ENCODE peak calls at places on chromosomes 13 and 19, in four cellular contexts. F is H1, I is mesendoderm, N is IMR-90. A is an unnamed sample.

GRCh38 chr13:24630851-24631341 is 49.3 kb upstream of the ATP12A start:
- DNase-seq in F (no peak), I (no peak), N (peak; percentile 46), A (no peak)

GRCh38 chr19:48752511-48753365 is at the start of gene FUT1:
- DNase-seq in F (peak; percentile 94), I (peak; percentile 94), N (no peak), A (peak; percentile 97)

GRCh38 chr13:23901365-23901764 is 4.1 kb upstream of the C1QTNF9B start:
- DNase-seq in F (no peak), I (no peak), N (peak; percentile 61), A (no peak)

GRCh38 chr19:16405091-16405490 is 66.7 kb downstream of the EPS15L1 start:
- DNase-seq in F (no peak), I (no peak), N (no peak), A (no peak)

GRCh38 chr13:20019033-20019432 is 60.5 kb downstream of the ZMYM2 start:
- DNase-seq in F (no peak), I (no peak), N (no peak), A (no peak)

GRCh38 chr13:110528371-110528770 is 33.2 kb downstream of the RAB20 start:
- DNase-seq in F (no peak), I (no peak), N (peak; percentile 64), A (no peak)

GRCh38 chr19:28905996-28906395 is 307.0 kb downstream of the UQCRFS1 start:
- DNase-seq in F (no peak), I (no peak), N (peak; percentile 88), A (no peak)

GRCh38 chr19:37909661-37910199 is 2.7 kb downstream of the SIPA1L3 start:
- DNase-seq in F (no peak), I (no peak), N (no peak), A (no peak)

GRCh38 chr13:52695856-52696255 is 43.2 kb downstream of the SUGT1 start:
- DNase-seq in F (no peak), I (no peak), N (peak; percentile 67), A (no peak)

GRCh38 chr13:94335786-94336357 is 143.6 kb downstream of the DCT start:
- DNase-seq in F (no peak), I (no peak), N (peak; percentile 28), A (no peak)

GRCh38 chr13:113454936-113455335 is 1.6 kb upstream of the ADPRHL1 start:
- DNase-seq in F (no peak), I (no peak), N (no peak), A (no peak)

GRCh38 chr13:99639126-99639525 is 137.9 kb downstream of the TM9SF2 start:
- DNase-seq in F (no peak), I (no peak), N (no peak), A (no peak)

GRCh38 chr13:29540334-29540733 is 55.2 kb downstream of the SLC7A1 start:
- DNase-seq in F (no peak), I (peak; percentile 67), N (no peak), A (no peak)

GRCh38 chr19:15251749-15252397 is 19.6 kb upstream of the EPHX3 start:
- DNase-seq in F (peak; percentile 84), I (peak; percentile 88), N (peak; percentile 96), A (peak; percentile 84)

GRCh38 chr13:40187836-40188591 is 478.4 kb downstream of the FOXO1 start:
- DNase-seq in F (no peak), I (no peak), N (no peak), A (peak; percentile 38)

GRCh38 chr13:102392810-102393209 is 9.0 kb downstream of the FGF14 start:
- DNase-seq in F (no peak), I (no peak), N (no peak), A (no peak)

GRCh38 chr13:32443111-32443510 is 15.2 kb upstream of the N4BP2L1 start:
- DNase-seq in F (no peak), I (peak; percentile 18), N (peak; percentile 23), A (no peak)

GRCh38 chr13:59633290-59633689 is 530.4 kb downstream of the DIAPH3 start:
- DNase-seq in F (no peak), I (no peak), N (no peak), A (no peak)

DNA sequence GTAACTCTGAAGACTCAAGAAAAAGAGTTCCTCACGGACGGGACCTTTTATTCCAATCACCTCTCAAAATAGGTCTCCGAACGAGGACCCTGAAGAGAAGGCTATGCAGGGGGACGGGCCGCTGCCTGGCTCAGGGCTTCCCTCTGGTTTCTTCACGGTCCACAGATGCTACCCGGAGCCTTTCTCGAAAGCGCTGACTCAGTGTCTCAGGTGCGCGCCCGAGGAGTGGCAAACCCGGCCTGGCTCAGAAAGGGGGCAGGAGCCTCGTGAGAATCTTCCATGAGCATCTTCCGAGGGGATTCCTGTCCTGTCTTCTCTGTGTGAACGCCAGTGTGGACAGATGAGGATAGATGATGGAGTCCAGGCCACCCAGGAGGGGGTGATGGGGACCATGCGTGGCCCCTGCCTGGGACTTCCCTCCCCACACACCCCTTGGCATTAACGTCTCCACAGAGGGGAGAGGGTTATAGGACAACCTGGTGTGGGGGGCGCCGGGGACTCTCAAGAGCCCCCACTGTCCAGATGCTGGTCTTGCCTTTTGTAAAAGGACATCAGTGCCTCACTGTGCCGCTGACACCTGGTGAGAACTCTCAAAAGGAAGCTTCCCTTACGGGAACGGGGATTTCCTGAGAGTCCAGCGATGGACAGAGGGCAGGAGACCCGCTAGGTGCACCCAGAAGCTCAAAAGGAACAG is 16.5 kb downstream of the LSM4 start:
- DNase-seq in F (no peak), I (no peak), N (no peak), A (no peak)
- H3K56ac ChIP-seq in F (no peak overlapping the region), I (no peak overlapping the region), N (no peak overlapping the region), A (no peak overlapping the region)

GRCh38 chr13:97723655-97724054 is 229.8 kb upstream of the IPO5 start:
- DNase-seq in F (no peak), I (no peak), N (no peak), A (no peak)
- H2BK5ac ChIP-seq in F (no peak overlapping the region), I (no peak overlapping the region), N (no peak overlapping the region), A (no peak overlapping the region)

DNA sequence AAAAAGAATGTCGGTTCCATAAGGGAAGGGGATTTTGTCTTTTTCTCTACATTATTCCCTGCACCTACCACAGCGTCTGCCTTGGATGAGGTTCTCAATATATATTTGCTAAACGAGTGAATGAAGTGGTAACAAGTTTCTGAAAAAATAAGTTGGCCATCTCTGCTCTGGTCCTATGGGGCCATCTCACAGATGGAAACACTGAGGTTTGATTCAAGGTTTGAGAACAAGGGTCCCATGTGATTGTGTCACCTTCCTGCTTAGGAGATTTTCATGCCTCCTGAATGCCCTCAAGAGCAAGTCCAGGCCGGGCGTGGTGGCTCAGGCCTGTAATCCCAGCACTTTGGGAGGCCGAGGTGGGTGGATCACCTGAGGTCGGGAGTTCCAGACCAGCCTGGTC is 3.2 kb downstream of the MYPOP start:
- DNase-seq in F (no peak), I (no peak), N (no peak), A (no peak)
- H3K56ac ChIP-seq in F (no peak overlapping the region), I (no peak overlapping the region), N (no peak overlapping the region), A (no peak overlapping the region)

DNA sequence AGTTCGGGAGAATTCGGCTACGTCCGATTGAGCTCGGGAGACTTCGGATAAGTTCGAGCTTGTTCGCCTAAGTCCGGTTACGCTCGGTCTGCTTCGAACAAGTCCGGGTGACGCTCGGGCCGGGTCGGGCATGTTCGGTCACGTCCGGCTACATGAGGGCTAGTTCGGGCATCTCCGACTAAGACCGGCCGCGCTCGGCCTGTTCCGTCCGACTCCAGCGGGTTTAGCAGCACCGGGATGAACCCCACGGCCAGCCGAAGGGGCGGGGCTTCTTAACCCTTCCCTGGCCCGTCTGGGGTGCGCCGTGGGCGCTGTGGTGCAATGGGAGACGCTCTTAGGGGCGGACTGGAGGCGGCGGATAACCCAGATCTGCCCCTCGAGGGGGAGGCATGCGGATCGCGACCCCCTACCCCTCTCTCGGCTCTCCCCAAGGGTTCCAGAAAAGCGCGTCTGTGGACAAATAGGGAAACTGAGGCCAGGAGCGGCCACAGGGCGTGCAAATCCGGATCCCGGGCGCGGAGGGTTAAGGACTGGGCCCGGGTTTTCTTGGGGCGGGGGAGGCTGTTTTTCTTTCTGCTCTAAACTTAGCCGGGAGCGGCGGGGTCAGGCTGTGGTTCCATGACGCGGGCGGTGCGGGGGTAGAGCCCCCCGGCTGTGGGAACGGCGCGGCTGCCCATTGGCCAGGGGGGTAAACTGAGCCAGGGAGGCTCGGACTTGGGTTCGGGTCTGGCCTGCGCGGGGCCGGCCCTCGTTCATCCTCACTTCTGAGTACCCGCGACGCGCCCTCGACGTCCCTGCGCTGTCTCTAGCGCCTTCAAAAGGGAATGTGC is 1.5 kb downstream of the PDE4C start:
- DNase-seq in F (peak; percentile 99), I (peak; percentile 99), N (peak; percentile 99), A (peak; percentile 99)
- H2BK5ac ChIP-seq in F (peak overlapping the region; percentile 99), I (no peak overlapping the region), N (no peak overlapping the region), A (no peak overlapping the region)

GRCh38 chr19:31249217-31249616 is 100.0 kb downstream of the TSHZ3 start:
- DNase-seq in F (no peak), I (no peak), N (no peak), A (no peak)
- H3K56ac ChIP-seq in F (no peak overlapping the region), I (no peak overlapping the region), N (no peak overlapping the region), A (no peak overlapping the region)

GRCh38 chr19:19329199-19329598 is 8.6 kb downstream of the MAU2 start:
- DNase-seq in F (no peak), I (no peak), N (no peak), A (no peak)

GRCh38 chr19:19324059-19324755 is 3.6 kb downstream of the MAU2 start:
- DNase-seq in F (no peak), I (no peak), N (no peak), A (no peak)

DNA sequence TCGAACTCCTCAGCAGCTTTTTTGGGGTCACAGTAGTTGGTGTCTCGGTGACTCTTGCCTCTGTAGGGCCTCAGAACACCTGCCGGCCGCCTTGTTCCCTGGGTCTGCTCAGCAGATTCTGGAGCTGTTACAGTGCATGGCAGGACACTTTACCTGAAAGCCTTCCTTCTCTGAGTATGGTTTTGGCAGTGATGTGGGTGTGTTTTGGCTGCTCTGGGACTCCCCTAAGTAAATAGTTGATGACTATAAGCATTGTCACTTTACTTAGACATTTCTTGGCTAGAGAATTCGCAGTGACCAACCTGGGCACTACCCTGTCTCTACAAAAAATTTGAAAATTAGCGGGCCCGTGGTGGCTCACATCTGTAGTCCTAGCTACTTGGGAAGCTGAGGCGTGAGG is 7.0 kb downstream of the MAU2 start:
- DNase-seq in F (no peak), I (no peak), N (no peak), A (no peak)
- H2BK5ac ChIP-seq in F (no peak overlapping the region), I (no peak overlapping the region), N (no peak overlapping the region), A (no peak overlapping the region)

DNA sequence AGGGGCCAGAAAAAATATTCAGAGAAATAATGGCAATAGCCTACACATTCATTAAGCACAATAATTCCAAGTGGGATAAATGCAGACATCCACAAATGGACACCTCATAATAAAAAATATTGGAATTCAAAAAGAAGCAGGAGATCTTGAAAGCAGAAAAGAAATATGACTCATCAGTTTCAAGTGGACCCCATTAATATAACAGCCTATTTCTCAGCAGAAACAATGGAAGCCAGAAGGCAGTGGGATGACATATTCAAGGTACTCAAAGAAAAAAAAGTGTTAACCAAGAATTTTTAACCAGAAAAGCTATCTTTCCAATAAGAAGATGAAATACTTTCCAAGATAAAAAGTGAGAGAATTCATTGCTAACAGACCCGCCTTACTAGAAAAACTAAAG is 48.4 kb upstream of the CYP2A13 start:
- DNase-seq in F (no peak), I (no peak), N (no peak), A (no peak)
- H3K56ac ChIP-seq in F (no peak overlapping the region), I (no peak overlapping the region), N (no peak overlapping the region), A (no peak overlapping the region)

GRCh38 chr19:11375143-11375948 is 880 bp downstream of the SWSAP1 start:
- DNase-seq in F (peak; percentile 68), I (peak; percentile 72), N (no peak), A (peak; percentile 82)
- H2BK5ac ChIP-seq in F (peak overlapping the region; percentile 87), I (no peak overlapping the region), N (peak overlapping the region; percentile 59), A (no peak overlapping the region)

GRCh38 chr13:79681069-79681468 is 200.1 kb downstream of the NDFIP2 start:
- DNase-seq in F (no peak), I (peak; percentile 34), N (no peak), A (no peak)
- H3K56ac ChIP-seq in F (no peak overlapping the region), I (no peak overlapping the region), N (no peak overlapping the region), A (no peak overlapping the region)

A was measured in H9.